ENCODE peak calls at places on chromosomes 4 and X, in six cellular contexts. G is AG04449, L is AG09309, S is MCF 10A, E is K562, H is mesothelial cell of epicardium. U is an unnamed sample.

GRCh38 chr4:28558871-28559270 is 1698.2 kb downstream of the STIM2 start:
- DNase-seq in G (no peak), L (no peak), S (no peak), E (no peak), H (no peak), U (no peak)

GRCh38 chr4:147289181-147289580 is 191.7 kb upstream of the EDNRA start:
- DNase-seq in G (no peak), L (no peak), S (peak), E (no peak), H (no peak), U (no peak)

GRCh38 chr4:82797048-82797590 is 1.5 kb downstream of the SCD5 start:
- DNase-seq in G (no peak), L (no peak), S (peak), E (no peak), H (no peak), U (no peak)

GRCh38 chrX:156000361-156000926 is 2.9 kb downstream of the IL9R start:
- DNase-seq in G (no peak), L (no peak), S (no peak), E (peak), H (no peak), U (no peak)

GRCh38 chrX:154463611-154464220 is 5.6 kb downstream of the PLXNA3 start:
- DNase-seq in G (no peak), L (no peak), S (no peak), E (no peak), H (no peak), U (no peak)

GRCh38 chrX:74179071-74179470 is 124.9 kb upstream of the ZCCHC13 start:
- DNase-seq in G (peak), L (peak), S (no peak), E (no peak), H (no peak), U (no peak)

GRCh38 chrX:150291014-150291413 is 72.1 kb upstream of the MAMLD1 start:
- DNase-seq in G (no peak), L (no peak), S (peak), E (no peak), H (no peak), U (no peak)

GRCh38 chr4:123995939-123996338 is 599.3 kb downstream of the SPRY1 start:
- DNase-seq in G (peak), L (peak), S (peak), E (no peak), H (no peak), U (no peak)

GRCh38 chr4:76420901-76421581 is at the start of gene CCDC158:
- DNase-seq in G (no peak), L (no peak), S (no peak), E (no peak), H (no peak), U (no peak)

GRCh38 chr4:20301161-20301560 is 49.5 kb downstream of the SLIT2 start:
- DNase-seq in G (no peak), L (no peak), S (no peak), E (no peak), H (no peak), U (no peak)

GRCh38 chrX:136126892-136127406 is 20.4 kb upstream of the FHL1 start:
- DNase-seq in G (no peak), L (no peak), S (no peak), E (no peak), H (no peak), U (no peak)

GRCh38 chrX:84064164-84064563 is 123.8 kb downstream of the RPS6KA6 start:
- DNase-seq in G (no peak), L (no peak), S (peak), E (no peak), H (no peak), U (no peak)

GRCh38 chr4:77560170-77560569 is 45.5 kb upstream of the CXCL13 start:
- DNase-seq in G (no peak), L (no peak), S (no peak), E (no peak), H (no peak), U (no peak)

GRCh38 chr4:104879367-104879766 is 267.3 kb upstream of the TET2 start:
- DNase-seq in G (no peak), L (no peak), S (no peak), E (no peak), H (no peak), U (no peak)

DNA sequence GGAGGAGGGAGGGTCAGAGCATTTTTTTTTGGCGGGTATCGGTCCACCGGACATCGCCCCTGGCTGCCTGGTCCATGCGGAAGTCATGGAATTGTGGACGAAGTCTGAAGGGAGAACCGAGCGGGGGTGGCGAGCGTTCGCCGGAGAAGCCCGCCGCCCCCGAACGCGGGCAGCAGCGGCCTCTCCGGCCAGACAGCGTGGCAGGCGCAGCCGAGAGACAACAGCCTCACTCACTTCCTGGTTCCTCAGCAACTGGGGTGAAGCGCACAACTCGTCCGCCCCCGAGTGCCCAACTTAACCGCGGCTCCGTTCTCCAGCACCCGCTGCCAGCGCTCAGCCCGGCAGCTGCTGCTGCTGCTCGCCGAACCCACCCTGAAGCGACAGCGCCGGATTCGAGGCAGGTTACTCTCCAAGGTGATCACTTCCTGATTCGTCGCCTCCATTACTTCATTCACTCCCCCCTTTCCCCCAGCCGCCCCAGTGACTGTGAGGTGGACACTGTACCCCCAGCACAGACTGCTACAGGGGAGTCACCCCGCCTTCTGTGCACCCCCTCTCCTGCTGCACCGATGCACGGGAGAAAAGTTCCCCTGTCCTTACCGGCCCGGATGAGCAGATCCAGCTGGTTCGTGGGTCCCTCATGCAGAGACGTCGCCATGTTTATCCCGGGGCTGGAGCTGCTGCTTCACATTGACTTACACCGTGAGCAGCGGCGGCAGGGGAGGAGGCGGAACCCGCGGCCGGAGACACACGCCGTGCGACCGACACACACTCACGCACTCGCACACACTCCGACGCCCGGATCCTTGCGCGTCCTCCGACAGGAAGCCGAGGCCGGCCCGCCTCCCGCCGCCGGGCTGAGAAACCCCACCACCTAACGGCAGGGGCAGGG is 68.2 kb downstream of the NOCT start:
- DNase-seq in G (peak), L (peak), S (peak), E (peak), H (peak), U (peak)
- TF ChIP-seq CTCF in G (peak), L (peak), S (no peak), E (peak), H (no peak), U (no peak)

GRCh38 chr4:168793542-168793941 is 216.5 kb downstream of the CBR4 start:
- DNase-seq in G (no peak), L (no peak), S (no peak), E (no peak), H (no peak), U (no peak)
- TF ChIP-seq CTCF in G (no peak), L (no peak), S (no peak), E (no peak), H (no peak), U (no peak)

GRCh38 chr4:67084801-67085200 is 460.5 kb downstream of the CENPC start:
- DNase-seq in G (no peak), L (no peak), S (no peak), E (no peak), H (no peak), U (no peak)

GRCh38 chr4:67083496-67083895 is 461.8 kb downstream of the CENPC start:
- DNase-seq in G (no peak), L (no peak), S (no peak), E (no peak), H (no peak), U (no peak)

GRCh38 chr4:67082746-67083145 is 462.6 kb downstream of the CENPC start:
- DNase-seq in G (no peak), L (no peak), S (no peak), E (no peak), H (no peak), U (no peak)

GRCh38 chr4:67091668-67092067 is 453.6 kb downstream of the CENPC start:
- DNase-seq in G (no peak), L (no peak), S (no peak), E (no peak), H (no peak), U (no peak)

DNA sequence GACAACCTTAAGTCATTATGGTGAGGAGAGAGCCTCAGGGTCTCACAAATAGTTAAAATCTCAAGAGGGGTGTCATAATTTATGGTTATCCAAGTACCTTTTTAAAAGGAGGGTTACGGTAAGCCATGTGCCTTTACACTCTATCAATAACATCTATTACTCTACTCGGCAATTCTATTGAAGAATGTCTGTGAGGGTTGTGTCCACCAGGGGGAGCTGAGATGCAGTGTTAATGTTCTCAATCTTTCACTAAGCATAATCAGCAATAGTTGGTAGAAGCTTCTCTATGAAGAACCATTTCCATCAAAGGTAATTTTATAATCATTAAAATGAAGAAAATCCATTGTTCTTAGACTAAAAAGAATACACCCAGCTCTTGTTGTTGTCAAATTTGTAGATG is 457.4 kb downstream of the CENPC start:
- DNase-seq in G (no peak), L (no peak), S (peak), E (peak), H (no peak), U (no peak)
- TF ChIP-seq CTCF in G (no peak), L (no peak), S (peak), E (peak), H (peak), U (no peak)

DNA sequence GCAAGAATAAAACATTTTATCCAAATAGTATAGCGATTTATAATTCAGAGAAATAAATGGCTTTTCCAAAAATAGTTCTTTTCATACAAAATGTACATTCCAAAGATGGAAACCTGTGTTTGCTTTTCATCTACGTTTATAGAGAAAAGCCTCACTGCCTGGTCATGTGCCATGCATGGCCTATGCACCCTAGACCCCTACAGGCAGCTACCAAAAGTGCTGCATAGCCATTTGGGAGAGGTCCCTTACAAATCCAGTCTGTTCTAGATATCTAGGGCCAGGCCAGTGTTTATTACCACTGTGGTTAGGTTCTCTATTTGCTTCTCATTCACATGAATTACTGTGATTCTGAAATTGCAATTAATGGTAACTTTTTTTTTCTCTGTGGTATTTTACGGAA is 17.2 kb downstream of the HMGB2 start:
- DNase-seq in G (no peak), L (no peak), S (no peak), E (peak), H (no peak), U (no peak)
- TF ChIP-seq CTCF in G (no peak), L (no peak), S (no peak), E (peak), H (no peak), U (no peak)

U was measured in natural killer cell.